ENCODE peak calls at places on chromosomes 6 and 20, in four cellular contexts. L is colonic mucosa, G is stomach, W is pancreas. S is an unnamed sample.

GRCh38 chr6:10873374-10873773 is 8.5 kb downstream of the GCM2 start:
- DNase-seq in L (no peak), G (no peak), W (no peak), S (no peak)

GRCh38 chr6:134063121-134063965 is 10.9 kb upstream of the SLC2A12 start:
- DNase-seq in L (no peak), G (no peak), W (no peak), S (no peak)

GRCh38 chr6:129117355-129117754 is 234.4 kb downstream of the LAMA2 start:
- DNase-seq in L (no peak), G (no peak), W (no peak), S (no peak)

GRCh38 chr6:3306848-3307247 is 48.1 kb downstream of the PSMG4 start:
- DNase-seq in L (no peak), G (no peak), W (no peak), S (no peak)

GRCh38 chr6:127581576-127581975 is 4.6 kb downstream of the C6orf58 start:
- DNase-seq in L (no peak), G (no peak), W (no peak), S (no peak)

GRCh38 chr6:35489066-35489465 is 7.8 kb downstream of the TEAD3 start:
- DNase-seq in L (no peak), G (no peak), W (no peak), S (no peak)

GRCh38 chr20:20793570-20793969 is 81.1 kb upstream of the RALGAPA2 start:
- DNase-seq in L (no peak), G (no peak), W (no peak), S (no peak)

GRCh38 chr20:61918548-61918947 is 147.1 kb downstream of the TAF4 start:
- DNase-seq in L (no peak), G (no peak), W (no peak), S (no peak)

GRCh38 chr6:41712651-41713103 is 22.7 kb downstream of the TFEB start:
- DNase-seq in L (no peak), G (peak; percentile 92), W (peak; percentile 82), S (no peak)

GRCh38 chr6:139515511-139515910 is 141.1 kb upstream of the CITED2 start:
- DNase-seq in L (no peak), G (no peak), W (no peak), S (no peak)

GRCh38 chr6:170279977-170280688 is 10.7 kb downstream of the DLL1 start:
- DNase-seq in L (peak; percentile 86), G (peak; percentile 75), W (peak; percentile 73), S (no peak)

GRCh38 chr6:7236312-7237209 is 76.4 kb downstream of the SSR1 start:
- DNase-seq in L (peak; percentile 53), G (no peak), W (no peak), S (no peak)

GRCh38 chr6:84027340-84028183 is 6.0 kb upstream of the MRAP2 start:
- DNase-seq in L (peak; percentile 68), G (peak; percentile 67), W (peak; percentile 41), S (no peak)

GRCh38 chr20:62707981-62708521 is 585 bp upstream of the NTSR1 start:
- DNase-seq in L (no peak), G (no peak), W (no peak), S (no peak)

GRCh38 chr20:61185841-61186601 is 66.0 kb upstream of the CDH4 start:
- DNase-seq in L (no peak), G (no peak), W (no peak), S (no peak)

GRCh38 chr20:2133318-2134183 is 31.9 kb downstream of the STK35 start:
- DNase-seq in L (no peak), G (no peak), W (no peak), S (no peak)

GRCh38 chr20:22716824-22717351 is 132.5 kb upstream of the FOXA2 start:
- DNase-seq in L (no peak), G (peak; percentile 46), W (no peak), S (no peak)

GRCh38 chr6:47083586-47084047 is 41.5 kb upstream of the ADGRF1 start:
- DNase-seq in L (peak; percentile 89), G (peak; percentile 88), W (peak; percentile 83), S (no peak)

GRCh38 chr6:159400806-159401205 is 231.6 kb downstream of the FNDC1 start:
- DNase-seq in L (no peak), G (no peak), W (no peak), S (no peak)

GRCh38 chr6:134553941-134554340 is 236.0 kb upstream of the SGK1 start:
- DNase-seq in L (no peak), G (no peak), W (no peak), S (no peak)

GRCh38 chr6:142002825-142003405 is 129.8 kb upstream of the GJE1 start:
- DNase-seq in L (no peak), G (no peak), W (no peak), S (no peak)

GRCh38 chr20:49432562-49432961 is 49.9 kb downstream of the KCNB1 start:
- DNase-seq in L (no peak), G (no peak), W (no peak), S (no peak)

GRCh38 chr6:133426038-133426437 is 184.9 kb downstream of the EYA4 start:
- DNase-seq in L (no peak), G (no peak), W (no peak), S (no peak)

GRCh38 chr6:5995705-5996686 is 10.7 kb downstream of the NRN1 start:
- DNase-seq in L (peak; percentile 64), G (no peak), W (no peak), S (peak; percentile 95)

GRCh38 chr6:684831-685636 is 7.9 kb downstream of the EXOC2 start:
- DNase-seq in L (no peak), G (no peak), W (no peak), S (no peak)

GRCh38 chr6:74735304-74735703 is 470.5 kb downstream of the COL12A1 start:
- DNase-seq in L (no peak), G (no peak), W (no peak), S (no peak)

GRCh38 chr20:35301426-35301825 is 9.2 kb upstream of the FAM83C start:
- DNase-seq in L (no peak), G (no peak), W (no peak), S (no peak)

GRCh38 chr20:25547063-25547462 is 38.3 kb downstream of the NINL start:
- DNase-seq in L (no peak), G (no peak), W (no peak), S (no peak)

GRCh38 chr20:25547999-25548398 is 37.3 kb downstream of the NINL start:
- DNase-seq in L (no peak), G (no peak), W (no peak), S (no peak)

GRCh38 chr20:25549866-25550477 is 35.4 kb downstream of the NINL start:
- DNase-seq in L (no peak), G (no peak), W (no peak), S (no peak)

GRCh38 chr20:25549172-25549865 is 36.0 kb downstream of the NINL start:
- DNase-seq in L (no peak), G (no peak), W (no peak), S (no peak)

DNA sequence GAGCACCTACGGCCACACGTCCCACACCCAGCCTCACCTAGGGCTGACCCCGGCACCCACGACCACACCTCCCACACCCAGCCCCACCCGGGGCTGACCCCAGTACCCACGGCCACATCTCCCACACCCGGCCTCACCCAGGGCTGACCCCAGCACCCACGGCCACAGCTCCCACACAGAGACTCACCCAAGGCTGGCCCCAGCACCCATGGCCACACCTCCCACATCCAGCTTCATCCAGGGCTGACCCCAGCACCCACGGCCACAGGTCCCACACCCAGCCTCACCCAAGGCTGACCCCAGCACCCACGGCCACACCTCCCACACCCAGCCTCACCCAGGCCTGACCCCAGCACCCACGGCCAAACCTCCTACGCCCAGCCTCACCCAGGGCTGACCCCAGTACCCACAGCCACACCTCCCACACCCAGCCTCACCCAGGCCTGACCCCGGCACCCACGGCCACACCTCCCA is 36.7 kb downstream of the NINL start:
- DNase-seq in L (no peak), G (no peak), W (no peak), S (no peak)
- H3K4me1 ChIP-seq in L (no peaks in the 10 kb centered on the region), G (peaks cover 41% of the 10 kb centered on the region), W (no peaks in the 10 kb centered on the region), S (peaks cover 11% of the 10 kb centered on the region)

GRCh38 chr6:149320745-149321240 is 3.3 kb downstream of the TAB2 start:
- DNase-seq in L (no peak), G (no peak), W (no peak), S (no peak)

GRCh38 chr6:149325648-149326236 is 8.2 kb downstream of the TAB2 start:
- DNase-seq in L (no peak), G (no peak), W (no peak), S (no peak)

GRCh38 chr6:149324428-149324827 is 6.9 kb downstream of the TAB2 start:
- DNase-seq in L (no peak), G (no peak), W (no peak), S (no peak)

GRCh38 chr6:149323925-149324324 is 6.4 kb downstream of the TAB2 start:
- DNase-seq in L (no peak), G (no peak), W (no peak), S (no peak)

GRCh38 chr6:149323353-149323752 is 5.8 kb downstream of the TAB2 start:
- DNase-seq in L (no peak), G (no peak), W (no peak), S (no peak)
- H3K4me1 ChIP-seq in L (peaks cover 7% of the 10 kb centered on the region), G (peaks cover 98% of the 10 kb centered on the region), W (peaks cover 59% of the 10 kb centered on the region), S (peaks cover 44% of the 10 kb centered on the region)

GRCh38 chr20:51880188-51880587 is 77.9 kb upstream of the SALL4 start:
- DNase-seq in L (no peak), G (no peak), W (no peak), S (no peak)

GRCh38 chr20:51886891-51887608 is 84.7 kb upstream of the SALL4 start:
- DNase-seq in L (no peak), G (no peak), W (no peak), S (peak; percentile 43)

GRCh38 chr20:51888186-51888790 is 86.0 kb upstream of the SALL4 start:
- DNase-seq in L (no peak), G (no peak), W (no peak), S (peak; percentile 86)

GRCh38 chr20:51886341-51886740 is 84.0 kb upstream of the SALL4 start:
- DNase-seq in L (no peak), G (no peak), W (no peak), S (no peak)

GRCh38 chr20:51884561-51884960 is 82.2 kb upstream of the SALL4 start:
- DNase-seq in L (no peak), G (no peak), W (no peak), S (no peak)
- H3K4me1 ChIP-seq in L (no peaks in the 10 kb centered on the region), G (no peaks in the 10 kb centered on the region), W (no peaks in the 10 kb centered on the region), S (peaks cover 29% of the 10 kb centered on the region)

GRCh38 chr6:37171141-37171969 is 1.4 kb downstream of the PIM1 start:
- DNase-seq in L (peak; percentile 67), G (peak; percentile 51), W (peak; percentile 63), S (peak; percentile 44)
- H3K4me1 ChIP-seq in L (no peaks in the 10 kb centered on the region), G (peaks cover 56% of the 10 kb centered on the region), W (peaks cover 13% of the 10 kb centered on the region), S (peaks cover 16% of the 10 kb centered on the region)

GRCh38 chr6:21189721-21190120 is 403.8 kb upstream of the SOX4 start:
- DNase-seq in L (no peak), G (no peak), W (no peak), S (no peak)
- H3K4me1 ChIP-seq in L (no peaks in the 10 kb centered on the region), G (peaks cover 21% of the 10 kb centered on the region), W (no peaks in the 10 kb centered on the region), S (peaks cover 28% of the 10 kb centered on the region)

DNA sequence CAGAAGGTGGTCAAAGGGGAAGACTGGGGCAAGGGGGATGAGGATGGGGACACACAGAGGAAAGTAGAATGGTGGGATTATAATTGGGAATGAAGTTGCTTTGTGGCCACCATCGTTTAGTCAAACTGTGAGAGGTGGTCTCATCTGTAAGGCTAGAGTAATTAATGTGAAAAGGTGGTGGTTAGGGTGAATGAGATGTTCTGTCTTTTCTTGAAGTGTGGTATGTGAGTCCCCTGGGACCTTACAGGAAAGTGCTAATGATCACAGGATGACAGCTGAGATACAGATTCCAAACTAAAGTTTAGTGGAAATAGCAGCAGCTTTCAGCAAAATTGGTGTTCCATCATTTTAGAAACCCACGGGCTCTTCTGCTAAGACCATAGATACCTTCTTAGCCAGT is 10.7 kb downstream of the ZFAND3 start:
- DNase-seq in L (no peak), G (no peak), W (no peak), S (no peak)
- H3K4me1 ChIP-seq in L (peaks cover 4% of the 10 kb centered on the region), G (peaks cover 80% of the 10 kb centered on the region), W (peaks cover 14% of the 10 kb centered on the region), S (peaks cover 12% of the 10 kb centered on the region)